ENCODE peak calls at places on chromosomes 13 and 19, in four cellular contexts. T is transverse colon, K is SK-N-SH, V is sigmoid colon. M is an unnamed sample.

GRCh38 chr19:1725100-1726064 is 27.9 kb upstream of the ONECUT3 start:
- DNase-seq in T (peak; percentile 12), V (no peak), K (peak; percentile 100), M (no peak)

GRCh38 chr19:57276430-57276829 is 3.9 kb upstream of the ZNF460 start:
- DNase-seq in K (no peak), T (no peak), V (no peak), M (no peak)

GRCh38 chr19:35882074-35882832 is 13.9 kb downstream of the APLP1 start:
- DNase-seq in V (no peak), T (no peak), K (peak; percentile 79), M (no peak)

GRCh38 chr19:42176649-42176989 is 40.9 kb downstream of the DEDD2 start:
- DNase-seq in K (peak; percentile 82), V (no peak), T (no peak), M (no peak)

GRCh38 chr13:76641056-76641455 is 245.1 kb downstream of the KCTD12 start:
- DNase-seq in V (no peak), T (no peak), K (peak; percentile 15), M (no peak)

GRCh38 chr13:99984463-99985242 is 3.1 kb downstream of the ZIC2 start:
- DNase-seq in K (peak; percentile 55), V (no peak), T (no peak), M (no peak)

GRCh38 chr13:82627183-82627582 is 1255.1 kb downstream of the SLITRK1 start:
- DNase-seq in V (no peak), K (no peak), T (no peak), M (no peak)

GRCh38 chr13:86882107-86882506 is 789.1 kb upstream of the SLITRK5 start:
- DNase-seq in V (no peak), K (no peak), T (no peak), M (no peak)

GRCh38 chr13:40221460-40222201 is 444.8 kb downstream of the FOXO1 start:
- DNase-seq in T (peak; percentile 28), V (no peak), K (no peak), M (no peak)

GRCh38 chr13:37889102-37889501 is 19.5 kb upstream of the TRPC4 start:
- DNase-seq in V (no peak), T (no peak), K (no peak), M (no peak)

GRCh38 chr19:15432018-15432494 is 13.3 kb upstream of the AKAP8L start:
- DNase-seq in K (peak; percentile 71), T (no peak), V (peak; percentile 67), M (no peak)

GRCh38 chr19:42069619-42070293 is at the start of gene GRIK5:
- DNase-seq in V (peak; percentile 78), K (peak; percentile 77), T (no peak), M (no peak)

GRCh38 chr19:30249911-30250310 is 122.3 kb upstream of the ZNF536 start:
- DNase-seq in K (no peak), V (no peak), T (no peak), M (no peak)

DNA sequence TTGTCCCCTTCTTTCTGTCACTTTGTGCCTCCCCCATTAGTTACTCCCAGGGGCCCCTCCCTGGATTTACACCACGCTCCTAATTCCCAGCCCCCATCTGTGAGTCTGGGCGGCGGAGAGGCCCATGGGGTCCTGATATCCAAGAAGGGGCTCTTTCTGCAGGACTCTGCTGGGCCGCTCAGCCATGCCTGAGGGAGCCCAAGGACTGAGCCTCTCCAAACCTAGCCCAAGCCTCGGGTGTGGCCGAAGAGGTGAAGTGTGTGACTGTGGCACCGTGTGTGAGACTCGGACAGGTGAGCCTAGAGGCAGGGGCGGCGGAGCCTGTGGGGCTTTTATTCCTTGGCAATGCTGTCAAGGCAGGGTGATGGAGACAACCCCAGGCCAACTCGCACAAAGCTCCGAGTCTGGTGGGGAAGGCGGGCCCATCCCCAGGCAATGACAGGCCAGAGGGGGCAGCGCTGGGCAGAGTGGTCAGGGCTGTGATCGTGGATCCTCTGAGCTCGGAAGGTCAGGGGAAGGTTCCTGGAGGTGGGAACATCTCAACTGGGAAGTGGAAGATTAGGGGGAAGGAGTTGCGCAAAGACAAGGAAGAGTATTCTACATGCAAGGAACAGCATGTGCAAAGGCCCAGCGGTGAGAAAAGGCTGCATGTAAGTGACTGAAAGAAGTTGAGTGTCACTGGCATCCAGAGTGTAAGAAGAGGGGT is 1.6 kb downstream of the PLEKHG2 start:
- DNase-seq in K (peak; percentile 81), V (peak; percentile 81), T (peak; percentile 31), M (no peak)
- TF ChIP-seq POLR2AphosphoS5 in K (no peak), V (no peak), T (no peak), M (no peak)

DNA sequence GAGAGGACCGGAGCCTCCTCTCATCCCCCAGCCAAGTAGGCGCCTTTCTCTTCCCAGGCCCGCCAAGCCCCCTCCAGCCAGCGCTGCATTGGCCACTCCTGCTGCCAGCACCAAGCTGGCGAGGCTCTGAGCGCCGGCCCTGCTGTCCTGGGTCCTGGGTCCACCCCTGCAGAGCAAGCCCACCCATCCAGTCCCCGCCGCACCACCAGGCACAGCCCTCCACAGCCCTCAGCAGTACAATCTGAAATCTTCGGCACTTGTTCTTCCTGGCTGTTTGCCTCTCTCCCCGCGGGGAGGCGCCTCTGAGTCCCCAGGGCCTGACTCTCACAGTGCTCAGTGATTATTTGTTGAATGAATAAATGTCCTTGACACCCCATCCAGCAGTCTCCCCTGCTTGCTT is 236.4 kb upstream of the SGCG start:
- DNase-seq in T (no peak), K (no peak), V (no peak), M (no peak)
- TF ChIP-seq CTCF in T (no peak), K (peak; percentile 18), V (no peak), M (no peak)

DNA sequence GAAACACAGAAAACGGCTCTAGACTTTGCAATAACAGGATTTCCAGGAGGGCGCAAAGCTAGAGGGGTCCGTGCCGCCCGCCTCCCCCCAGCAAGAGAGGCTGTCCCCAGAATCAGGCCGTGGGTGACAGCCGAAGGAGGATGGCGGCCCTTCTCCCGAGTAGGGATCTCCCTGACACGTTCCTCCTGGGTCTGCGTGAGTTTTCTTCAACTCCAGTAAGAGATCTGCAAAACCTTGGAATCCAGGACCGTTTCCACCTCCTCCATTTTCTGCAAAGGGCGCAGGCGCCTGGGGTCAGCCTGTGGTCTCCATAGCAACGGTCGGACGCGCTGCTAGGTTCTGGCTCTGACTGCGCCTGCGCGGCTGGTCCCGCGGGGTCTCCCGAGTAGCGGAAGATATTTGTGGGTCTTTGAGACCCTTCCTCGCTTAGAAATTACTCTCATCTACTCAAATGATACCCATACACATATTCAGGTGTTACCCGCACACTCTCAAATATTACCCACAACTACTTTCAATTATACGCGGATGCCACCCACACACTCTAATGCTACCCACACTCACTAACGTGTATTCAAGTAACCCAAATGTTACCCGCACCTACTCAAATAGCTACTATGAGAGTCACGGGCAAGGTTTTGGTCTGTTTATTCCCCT is 2.1 kb downstream of the PNMA8C start:
- DNase-seq in T (peak; percentile 46), V (peak; percentile 83), K (peak; percentile 94), M (no peak)
- H3K27ac ChIP-seq in T (no peak overlapping the region), V (peak overlapping the region; percentile 56), K (no peak overlapping the region), M (peak overlapping the region; percentile 60)

DNA sequence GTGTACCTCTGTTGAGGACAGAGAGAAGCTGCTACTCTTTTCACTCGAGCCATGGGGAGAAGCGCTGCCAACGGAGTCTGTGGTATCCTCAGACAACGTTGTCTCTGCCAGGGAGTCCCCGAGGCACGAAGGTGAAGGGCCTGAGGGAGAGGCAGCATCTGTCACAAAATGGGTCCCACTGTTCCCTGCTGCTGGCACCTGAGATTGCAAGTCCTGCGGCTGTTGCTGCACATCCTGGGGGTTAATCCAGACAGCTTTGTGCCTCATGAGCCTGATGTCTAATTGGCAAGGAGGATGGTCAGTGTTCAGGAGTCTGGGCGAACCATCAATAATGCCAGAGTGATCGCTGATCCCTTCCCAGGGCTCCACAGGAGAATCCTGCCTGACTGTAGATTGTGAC is 15.0 kb downstream of the RUBCNL start:
- DNase-seq in T (no peak), V (no peak), K (no peak), M (no peak)
- TF ChIP-seq POLR2AphosphoS5 in T (no peak), V (no peak), K (no peak), M (no peak)

DNA sequence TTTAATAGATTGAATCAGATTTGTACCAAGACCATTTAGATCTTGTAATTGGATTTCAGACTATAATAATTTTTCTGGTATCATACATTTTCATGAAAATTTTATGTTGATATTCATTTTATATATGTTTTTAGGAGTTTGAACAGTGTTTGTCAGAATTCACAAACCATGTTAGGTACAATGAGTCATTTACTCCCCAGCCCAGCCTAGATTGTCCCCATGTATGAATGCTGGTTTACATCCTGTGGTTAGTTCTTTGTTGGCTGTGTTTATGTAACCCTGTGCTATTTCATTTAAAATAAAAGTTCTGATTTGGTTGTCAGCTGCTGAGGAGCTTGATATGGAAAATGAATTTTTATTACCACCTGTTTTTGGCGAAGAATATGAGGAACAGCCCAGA is 96.7 kb downstream of the GJA3 start:
- DNase-seq in T (no peak), V (no peak), K (no peak), M (no peak)
- TF ChIP-seq CTCF in T (no peak), V (no peak), K (no peak), M (no peak)

M was measured in breast epithelium.